ENCODE peak calls at places on chromosomes 6 and 20, in six cellular contexts. P is cardiac muscle cell; B is lower lobe of right lung; Q is tibial artery; Y is coronary artery; V is activated naive CD4-positive, alpha-beta T cell treated with anti-CD3 and anti-CD28 coated beads, Interleukin-2, amount 10 ng/mL, durations not matched to agents 7 days and 5 days. M is an unnamed sample.
A peak's percentile ranks its signal among the peaks of the same experiment; 100 is the strongest.

GRCh38 chr20:43947316-43947710 is 32.7 kb downstream of the TOX2 start:
- DNase-seq in P (no peak), B (no peak), Q (no peak), Y (no peak), V (no peak), M (no peak)

GRCh38 chr6:3426091-3426780 is 30.6 kb downstream of the SLC22A23 start:
- DNase-seq in P (no peak), B (no peak), Q (no peak), Y (no peak), V (no peak), M (no peak)

GRCh38 chr6:11692451-11693376 is 85.9 kb downstream of the ADTRP start:
- DNase-seq in P (no peak), B (no peak), Q (no peak), Y (no peak), V (no peak), M (no peak)

GRCh38 chr6:167781066-167781767 is 45.5 kb upstream of the AFDN start:
- DNase-seq in P (no peak), B (no peak), Q (peak; percentile 42), Y (peak; percentile 31), V (no peak), M (no peak)

GRCh38 chr6:146546440-146546839 is 2.8 kb downstream of the RAB32 start:
- DNase-seq in P (peak; percentile 86), B (no peak), Q (no peak), Y (no peak), V (no peak), M (no peak)

GRCh38 chr6:138570716-138571020 is 71.4 kb upstream of the NHSL1 start:
- DNase-seq in P (no peak), B (no peak), Q (no peak), Y (no peak), V (no peak), M (no peak)

GRCh38 chr6:92122746-92123145 is 1296.6 kb downstream of the EPHA7 start:
- DNase-seq in P (peak; percentile 0), B (no peak), Q (no peak), Y (no peak), V (no peak), M (no peak)

GRCh38 chr6:111105578-111105977 is 18.3 kb downstream of the SLC16A10 start:
- DNase-seq in P (peak; percentile 51), B (peak; percentile 85), Q (no peak), Y (no peak), V (no peak), M (no peak)

GRCh38 chr6:35486005-35486925 is 10.6 kb downstream of the TEAD3 start:
- DNase-seq in P (peak; percentile 81), B (peak; percentile 84), Q (peak; percentile 79), Y (peak; percentile 75), V (no peak), M (no peak)

GRCh38 chr20:3085571-3086072 is 1.1 kb upstream of the AVP start:
- DNase-seq in P (no peak), B (peak; percentile 8), Q (no peak), Y (no peak), V (no peak), M (no peak)

GRCh38 chr6:38207371-38207770 is 387.8 kb downstream of the ZFAND3 start:
- DNase-seq in P (no peak), B (no peak), Q (no peak), Y (no peak), V (no peak), M (no peak)

GRCh38 chr20:5715068-5715841 is 34.9 kb upstream of the SHLD1 start:
- DNase-seq in P (no peak), B (no peak), Q (no peak), Y (no peak), V (no peak), M (no peak)

GRCh38 chr20:42961771-42962170 is 227.9 kb downstream of the PTPRT start:
- DNase-seq in P (no peak), B (no peak), Q (no peak), Y (no peak), V (no peak), M (no peak)

GRCh38 chr20:39588148-39588757 is 626.1 kb downstream of the DHX35 start:
- DNase-seq in P (no peak), B (no peak), Q (no peak), Y (no peak), V (no peak), M (no peak)